ENCODE peak calls at places on chromosomes 16 and 17, in four cellular contexts. L is choroid plexus epithelial cell, C is AG09319, H is MCF 10A. Q is an unnamed sample.

GRCh38 chr17:41519501-41520224 is 973 bp upstream of the KRT15 start:
- DNase-seq in L (no peak), C (no peak), H (peak), Q (peak)

GRCh38 chr16:88468289-88469129 is 15.4 kb downstream of the ZFPM1 start:
- DNase-seq in L (peak), H (peak), C (no peak), Q (peak)

GRCh38 chr17:79646721-79647455 is 36.0 kb upstream of the RBFOX3 start:
- DNase-seq in H (no peak), C (no peak), L (no peak), Q (no peak)

GRCh38 chr16:86667035-86667434 is 88.7 kb downstream of the FOXL1 start:
- DNase-seq in L (no peak), C (no peak), H (no peak), Q (no peak)

GRCh38 chr16:9966569-9967157 is 215.6 kb downstream of the GRIN2A start:
- DNase-seq in C (no peak), L (no peak), H (no peak), Q (peak)

GRCh38 chr16:85578599-85578948 is 34.5 kb upstream of the GSE1 start:
- DNase-seq in C (no peak), H (no peak), L (no peak), Q (no peak)

GRCh38 chr17:80217703-80218362 is 2.3 kb downstream of the SGSH start:
- DNase-seq in L (no peak), H (no peak), C (no peak), Q (no peak)

GRCh38 chr17:43855061-43855460 is 8.1 kb downstream of the CD300LG start:
- DNase-seq in L (no peak), H (no peak), C (no peak), Q (no peak)

GRCh38 chr16:84543931-84544776 is 39.7 kb upstream of the MEAK7 start:
- DNase-seq in H (no peak), L (no peak), C (no peak), Q (no peak)

GRCh38 chr17:39219647-39220154 is 6.0 kb downstream of the STAC2 start:
- DNase-seq in H (no peak), C (no peak), L (no peak), Q (no peak)

GRCh38 chr17:58398574-58399266 is 18.6 kb downstream of the RNF43 start:
- DNase-seq in H (no peak), C (no peak), L (no peak), Q (no peak)

GRCh38 chr17:915416-916201 is 64.0 kb downstream of the NXN start:
- DNase-seq in H (peak), L (peak), C (no peak), Q (peak)

GRCh38 chr16:3388325-3388724 is 12.5 kb downstream of the ZSCAN32 start:
- DNase-seq in C (no peak), H (no peak), L (no peak), Q (no peak)

GRCh38 chr16:53745126-53745525 is 41.2 kb downstream of the FTO start:
- DNase-seq in L (no peak), H (peak), C (no peak), Q (peak)

GRCh38 chr17:83198366-83199341 is 119.2 kb downstream of the METRNL start:
- DNase-seq in C (no peak), H (no peak), L (no peak), Q (no peak)

GRCh38 chr17:32518856-32519768 is 32.3 kb downstream of the CDK5R1 start:
- DNase-seq in H (peak), L (peak), C (no peak), Q (peak)

GRCh38 chr17:1951920-1952319 is 73.2 kb downstream of the RTN4RL1 start:
- DNase-seq in L (no peak), H (no peak), C (no peak), Q (no peak)

GRCh38 chr17:49523706-49524472 is 28.8 kb downstream of the NGFR start:
- DNase-seq in C (no peak), H (peak), L (no peak), Q (peak)

GRCh38 chr17:66255112-66255511 is 25.9 kb upstream of the APOH start:
- DNase-seq in L (peak), C (peak), H (peak), Q (peak)

GRCh38 chr17:34607917-34608316 is 28.5 kb downstream of the TMEM132E start:
- DNase-seq in L (no peak), H (no peak), C (no peak), Q (no peak)

DNA sequence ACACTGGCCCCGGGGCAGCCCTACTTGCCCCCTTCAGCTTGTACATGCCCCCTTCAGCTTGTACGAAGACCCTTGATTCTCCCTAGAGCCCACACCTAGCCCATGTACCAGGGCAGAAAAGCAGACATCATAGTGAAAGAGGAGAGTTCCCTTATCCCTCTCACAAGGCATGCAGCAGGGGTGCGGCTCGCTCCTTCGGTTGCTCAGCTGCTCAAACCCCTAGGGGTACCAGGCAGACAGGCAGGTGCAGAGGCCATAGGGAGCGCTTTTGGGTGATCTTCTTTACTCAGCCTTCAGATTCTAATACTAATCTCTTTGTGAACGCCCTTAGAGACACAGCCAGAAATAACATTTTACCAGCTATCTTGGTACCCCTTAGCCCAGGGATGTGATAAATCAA is 286.3 kb downstream of the NPIPA8 start:
- DNase-seq in L (no peak), H (no peak), C (no peak), Q (no peak)
- TF ChIP-seq CTCF in L (no peak), H (no peak), C (no peak), Q (no peak)

GRCh38 chr16:46854846-46855245 is 23.9 kb upstream of the C16orf87 start:
- DNase-seq in C (no peak), L (no peak), H (no peak), Q (no peak)

GRCh38 chr16:46855389-46855788 is 24.4 kb upstream of the C16orf87 start:
- DNase-seq in C (no peak), L (no peak), H (no peak), Q (no peak)

GRCh38 chr16:46858151-46858550 is 26.0 kb upstream of the GPT2 start:
- DNase-seq in C (no peak), L (no peak), H (no peak), Q (no peak)

GRCh38 chr16:46859719-46860152 is 24.4 kb upstream of the GPT2 start:
- DNase-seq in L (peak), C (peak), H (peak), Q (peak)

GRCh38 chr16:46857261-46857962 is 26.4 kb upstream of the C16orf87 start:
- DNase-seq in L (peak), H (peak), C (no peak), Q (peak)
- TF ChIP-seq CTCF in L (peak), H (peak), C (peak), Q (peak)

GRCh38 chr17:52106070-52106469 is 52.4 kb downstream of the CA10 start:
- DNase-seq in L (no peak), C (no peak), H (no peak), Q (no peak)

GRCh38 chr17:52111182-52111581 is 47.3 kb downstream of the CA10 start:
- DNase-seq in L (no peak), H (no peak), C (no peak), Q (no peak)

GRCh38 chr17:52105601-52106000 is 52.9 kb downstream of the CA10 start:
- DNase-seq in C (no peak), L (no peak), H (no peak), Q (peak)

DNA sequence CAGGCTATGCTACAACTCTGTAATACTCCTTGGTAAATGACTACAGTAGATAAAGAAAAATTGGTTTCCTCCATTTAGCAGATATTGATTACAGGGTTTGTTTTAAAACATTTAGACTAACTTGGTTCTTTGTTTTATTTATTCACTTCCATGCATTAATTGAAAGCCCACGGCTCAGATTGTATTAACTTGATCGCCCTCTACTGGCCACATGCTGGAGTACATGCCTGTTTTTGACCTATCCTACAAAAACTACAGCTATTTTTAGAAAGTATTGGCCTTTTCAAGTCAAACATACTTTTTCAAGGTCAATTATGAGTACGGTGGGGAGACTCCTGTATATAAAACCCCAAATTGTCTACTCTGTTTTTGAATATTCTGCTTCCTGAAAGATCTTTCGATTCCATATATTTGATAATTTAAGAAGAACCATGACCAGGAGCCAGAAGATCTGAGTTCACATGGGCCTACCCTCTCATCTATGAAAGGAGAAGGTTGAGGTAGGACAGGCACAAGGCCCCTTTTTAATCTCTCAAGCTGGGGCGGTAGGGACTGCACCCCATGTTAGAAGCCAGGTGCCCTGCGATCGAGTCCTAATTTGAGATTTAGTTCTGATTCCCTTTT is 51.8 kb downstream of the CA10 start:
- DNase-seq in H (peak), C (no peak), L (peak), Q (peak)
- TF ChIP-seq CTCF in H (peak), C (peak), L (peak), Q (peak)

DNA sequence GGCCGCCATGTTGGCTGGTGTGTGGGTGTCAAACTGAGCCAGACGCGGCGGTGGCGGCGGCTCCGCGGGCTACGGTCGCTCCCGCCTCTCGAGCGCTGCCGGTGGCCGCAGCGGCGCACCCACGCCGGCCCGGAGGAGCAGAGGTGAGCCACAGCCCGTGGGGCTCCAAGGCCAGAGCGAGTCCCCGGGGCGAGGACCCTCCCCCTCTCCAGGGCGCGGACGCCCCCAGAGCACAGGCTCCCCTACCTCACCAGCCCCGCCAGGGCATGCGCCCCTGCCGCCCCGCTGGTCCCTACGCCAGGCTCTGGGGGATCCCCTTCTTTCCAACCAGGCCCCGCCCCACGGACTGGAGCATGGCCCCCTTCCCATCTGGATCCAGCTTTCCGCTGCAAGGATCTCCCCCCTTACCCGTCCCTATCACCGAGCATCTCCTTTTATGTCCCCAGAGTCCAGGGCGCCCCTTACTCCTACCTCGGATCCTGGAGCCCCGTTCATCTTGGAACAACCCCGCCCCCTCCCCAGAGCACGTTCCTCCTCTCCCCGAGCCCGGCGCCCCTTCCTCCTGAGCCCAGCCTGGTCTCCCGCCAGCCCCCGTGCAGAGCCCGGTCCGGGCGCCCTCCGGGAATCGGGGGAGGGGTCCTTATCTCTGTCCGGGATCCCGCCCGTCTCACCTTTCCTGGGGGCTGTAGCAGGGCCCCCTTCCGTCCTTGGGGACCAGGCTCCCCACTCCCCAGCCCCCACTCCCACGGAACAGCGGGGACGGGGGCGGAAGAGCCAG is 412 bp downstream of the EPN2 start:
- DNase-seq in H (no peak), L (no peak), C (no peak), Q (no peak)
- TF ChIP-seq CTCF in H (no peak), L (no peak), C (no peak), Q (no peak)